ENCODE peak calls at places on chromosomes 5 and 9, in five cellular contexts. T is heart right ventricle, I is tibial artery, Q is gastrocnemius medialis, B is upper lobe of right lung. K is an unnamed sample. For H3K4me1, H3K27me3 and H3K9me3, the result is how much of the 10 kb centered on the place peaks cover.

GRCh38 chr9:103304797-103305196 is 309.7 kb downstream of the CYLC2 start:
- DNase-seq in T (no peak), I (no peak), Q (no peak), B (no peak), K (no peak)

GRCh38 chr5:113489299-113489698 is 1.0 kb upstream of the MCC start:
- DNase-seq in T (no peak), I (peak), Q (peak), B (no peak), K (no peak)

GRCh38 chr9:79428422-79428821 is 143.3 kb upstream of the TLE4 start:
- DNase-seq in T (no peak), I (no peak), Q (no peak), B (no peak), K (no peak)

GRCh38 chr9:438961-439768 is 224.5 kb downstream of the DOCK8 start:
- DNase-seq in T (peak), I (peak), Q (no peak), B (no peak), K (peak)

GRCh38 chr9:97714435-97714834 is 17.3 kb upstream of the XPA start:
- DNase-seq in T (no peak), I (no peak), Q (no peak), B (no peak), K (no peak)

GRCh38 chr9:105244996-105245719 is 707 bp downstream of the SLC44A1 start:
- DNase-seq in T (peak), I (peak), Q (peak), B (peak), K (peak)

GRCh38 chr5:78527054-78527884 is 121.3 kb downstream of the LHFPL2 start:
- DNase-seq in T (no peak), I (peak), Q (peak), B (no peak), K (peak)

GRCh38 chr9:16784002-16784401 is 86.5 kb downstream of the BNC2 start:
- DNase-seq in T (no peak), I (no peak), Q (no peak), B (no peak), K (no peak)

GRCh38 chr9:121975801-121976277 is 117.3 kb downstream of the TTLL11 start:
- DNase-seq in T (no peak), I (no peak), Q (no peak), B (no peak), K (no peak)

GRCh38 chr9:96551403-96551802 is 68.2 kb downstream of the CDC14B start:
- DNase-seq in T (no peak), I (no peak), Q (no peak), B (no peak), K (no peak)

GRCh38 chr5:36369092-36369737 is 67.5 kb upstream of the RANBP3L start:
- DNase-seq in T (no peak), I (no peak), Q (no peak), B (no peak), K (no peak)

GRCh38 chr5:110625376-110625999 is 101.0 kb downstream of the TMEM232 start:
- DNase-seq in T (no peak), I (no peak), Q (no peak), B (no peak), K (no peak)

GRCh38 chr5:35159370-35159742 is 70.9 kb downstream of the PRLR start:
- DNase-seq in T (no peak), I (peak), Q (no peak), B (no peak), K (no peak)

GRCh38 chr5:177357459-177358332 is at the start of gene RGS14:
- DNase-seq in T (peak), I (no peak), Q (no peak), B (no peak), K (no peak)

GRCh38 chr5:173697931-173698579 is 81.6 kb upstream of the BOD1 start:
- DNase-seq in T (no peak), I (no peak), Q (no peak), B (no peak), K (no peak)

GRCh38 chr9:124980434-124980833 is 39.6 kb upstream of the GOLGA1 start:
- DNase-seq in T (no peak), I (no peak), Q (no peak), B (no peak), K (no peak)

DNA sequence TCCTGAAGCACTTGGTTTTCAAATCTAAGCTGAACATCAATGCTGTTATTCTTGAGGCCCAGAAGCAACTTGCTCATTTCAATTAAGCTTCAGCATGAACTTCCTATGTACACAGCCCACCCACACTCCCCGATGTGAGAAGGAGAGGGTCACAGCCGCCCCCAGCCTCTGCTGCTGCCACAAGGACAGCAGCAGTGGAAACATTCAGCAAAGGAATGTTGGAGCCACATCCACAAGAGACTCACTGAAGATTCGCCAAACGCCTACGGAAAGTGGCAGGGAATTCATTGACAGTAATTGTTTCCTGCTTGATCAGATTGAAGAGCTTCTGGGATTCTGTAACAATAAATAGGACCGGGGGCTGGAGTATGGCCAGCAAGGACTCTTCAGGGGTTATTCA is 2.9 kb downstream of the TGFBI start:
- DNase-seq in T (no peak), I (peak), Q (no peak), B (peak), K (no peak)
- H3K4me1 ChIP-seq in T (half or more), I (half or more), Q (half or more), B (under half), K (under half)

DNA sequence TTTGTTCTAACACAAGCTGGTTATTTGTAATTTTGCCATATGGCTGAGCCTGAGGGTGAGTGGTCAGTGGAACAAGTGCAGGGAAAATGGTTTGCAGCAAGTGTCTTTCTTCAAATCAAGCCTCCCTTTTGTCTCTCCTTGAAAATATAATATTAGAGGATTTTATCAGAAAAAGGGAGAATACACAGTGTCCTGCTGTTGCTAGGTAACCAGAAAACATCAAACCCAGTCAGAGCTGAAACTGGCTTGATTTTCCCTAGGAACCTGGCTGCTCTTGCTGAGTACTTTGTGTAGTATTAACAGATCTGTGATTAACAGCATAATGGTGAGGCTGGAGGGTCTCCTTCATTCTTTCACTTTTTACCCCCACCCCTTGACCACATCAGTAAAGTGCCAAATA is 314.0 kb downstream of the ARHGEF28 start:
- DNase-seq in T (no peak), I (no peak), Q (no peak), B (no peak), K (no peak)
- H3K27me3 ChIP-seq in T (under half), I (under half), Q (under half), B (under half), K (under half)

GRCh38 chr9:12204512-12204911 is 488.7 kb upstream of the TYRP1 start:
- DNase-seq in T (no peak), I (no peak), Q (no peak), B (no peak), K (no peak)
- H3K9me3 ChIP-seq in T (under half), I (under half), Q (under half), B (under half), K (under half)

GRCh38 chr5:6726006-6726405 is 12.8 kb downstream of the TENT4A start:
- DNase-seq in T (no peak), I (no peak), Q (no peak), B (no peak), K (no peak)
- H3K4me1 ChIP-seq in T (half or more), I (under half), Q (half or more), B (half or more), K (under half)

DNA sequence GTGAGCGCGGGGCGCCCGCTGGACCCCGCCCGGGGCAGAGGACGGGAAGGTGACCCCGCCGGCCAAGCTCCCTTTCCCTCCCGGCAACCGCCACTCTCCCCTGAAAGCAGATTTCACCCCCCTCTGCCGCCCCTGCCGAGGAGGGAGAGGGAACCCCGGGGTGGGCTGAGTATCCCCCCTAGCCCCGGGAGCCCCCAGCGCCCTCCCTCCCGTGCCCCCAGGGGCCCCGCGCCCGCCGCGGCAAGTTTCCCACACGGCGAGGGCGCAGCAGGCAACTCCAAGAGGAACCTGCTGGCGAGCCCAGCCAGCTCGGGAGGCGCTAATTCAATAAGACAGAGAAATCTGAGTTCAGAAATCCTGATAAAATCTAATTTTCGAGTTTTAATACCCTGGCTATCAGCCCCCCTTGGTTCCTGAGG is 1.6 kb downstream of the NTNG2 start:
- DNase-seq in T (no peak), I (peak), Q (no peak), B (no peak), K (no peak)
- H3K27me3 ChIP-seq in T (half or more), I (under half), Q (half or more), B (half or more), K (half or more)

K was measured in uterus.